ENCODE peak calls at places on chromosome 18, in four cellular contexts. X is lower leg skin; I is naive thymus-derived CD8-positive, alpha-beta T cell; G is D341Med. U is an unnamed sample.

GRCh38 chr18:50441518-50441917 is 66.7 kb downstream of the SKA1 start:
- DNase-seq in I (no peak), X (no peak), G (no peak), U (no peak)

GRCh38 chr18:36514778-36515177 is 217.3 kb downstream of the FHOD3 start:
- DNase-seq in I (no peak), G (no peak), X (no peak), U (no peak)

GRCh38 chr18:6313427-6313826 is 101.3 kb downstream of the L3MBTL4 start:
- DNase-seq in X (no peak), I (no peak), G (no peak), U (no peak)

GRCh38 chr18:37495354-37495753 is 70.2 kb downstream of the CELF4 start:
- DNase-seq in X (no peak), I (no peak), G (no peak), U (no peak)

GRCh38 chr18:12963069-12963468 is 15.3 kb downstream of the SEH1L start:
- DNase-seq in X (no peak), I (no peak), G (no peak), U (peak)

GRCh38 chr18:49795612-49796552 is 17.5 kb downstream of the ACAA2 start:
- DNase-seq in X (no peak), G (no peak), I (no peak), U (no peak)

GRCh38 chr18:76259012-76259568 is 236.0 kb downstream of the ZNF516 start:
- DNase-seq in X (peak), I (no peak), G (no peak), U (no peak)

GRCh38 chr18:45413180-45413836 is 202.0 kb upstream of the SLC14A2 start:
- DNase-seq in G (no peak), X (no peak), I (no peak), U (no peak)

GRCh38 chr18:79525556-79526467 is 130.1 kb downstream of the NFATC1 start:
- DNase-seq in I (no peak), X (peak), G (no peak), U (no peak)

GRCh38 chr18:48800479-48800876 is 150.3 kb downstream of the SMAD7 start:
- DNase-seq in X (peak), G (no peak), I (no peak), U (no peak)

GRCh38 chr18:61459896-61460295 is 126.7 kb downstream of the CDH20 start:
- DNase-seq in X (no peak), I (no peak), G (no peak), U (no peak)

GRCh38 chr18:24064701-24065100 is 50.1 kb downstream of the TTC39C start:
- DNase-seq in G (no peak), I (no peak), X (no peak), U (no peak)